ENCODE peak calls at places on chromosome 17, in seven cellular contexts. W is lower lobe of right lung, L is GM06990, D is lung, I is brain microvascular endothelial cell, B is mucosa of descending colon, H is retinal pigment epithelial cell. O is an unnamed sample.

GRCh38 chr17:62085511-62086408 is 20.7 kb upstream of the MED13 start:
- DNase-seq in D (peak), H (no peak), W (no peak), B (no peak), I (no peak), L (peak), O (no peak)

GRCh38 chr17:27199948-27200347 is 94.0 kb upstream of the WSB1 start:
- DNase-seq in L (no peak), D (no peak), W (no peak), I (no peak), H (no peak), B (no peak), O (no peak)

GRCh38 chr17:81681672-81682071 is 1.9 kb downstream of the ARL16 start:
- DNase-seq in B (no peak), H (no peak), L (no peak), D (no peak), W (no peak), I (no peak), O (no peak)

GRCh38 chr17:50051082-50051576 is 4.8 kb upstream of the ITGA3 start:
- DNase-seq in D (peak), H (no peak), I (peak), L (peak), B (no peak), W (no peak), O (no peak)

GRCh38 chr17:75487351-75488070 is 27.8 kb downstream of the CASKIN2 start:
- DNase-seq in I (peak), B (peak), H (no peak), L (peak), W (peak), D (no peak), O (no peak)

GRCh38 chr17:62732125-62732524 is 76.0 kb downstream of the MARCHF10 start:
- DNase-seq in B (no peak), I (no peak), L (no peak), H (no peak), D (no peak), W (no peak), O (no peak)

GRCh38 chr17:49290690-49291326 is 60.2 kb upstream of the PHOSPHO1 start:
- DNase-seq in B (peak), W (no peak), L (no peak), H (no peak), D (no peak), I (peak), O (no peak)

GRCh38 chr17:68176770-68177169 is 71.1 kb upstream of the AMZ2 start:
- DNase-seq in W (no peak), I (no peak), D (no peak), H (no peak), L (no peak), B (no peak), O (no peak)

GRCh38 chr17:79664925-79665738 is 54.3 kb upstream of the RBFOX3 start:
- DNase-seq in H (peak), B (peak), L (no peak), W (peak), D (peak), I (no peak), O (no peak)

GRCh38 chr17:35089846-35090193 is 26.3 kb upstream of the RFFL start:
- DNase-seq in B (peak), I (no peak), H (no peak), W (peak), D (no peak), L (no peak), O (no peak)

GRCh38 chr17:50047488-50048126 is 8.3 kb upstream of the ITGA3 start:
- DNase-seq in B (no peak), W (no peak), I (peak), D (no peak), L (no peak), H (no peak), O (no peak)

GRCh38 chr17:44424828-44425463 is 35.5 kb upstream of the ITGA2B start:
- DNase-seq in W (no peak), I (no peak), L (no peak), D (no peak), H (no peak), B (no peak), O (no peak)

GRCh38 chr17:29061036-29061435 is 18.1 kb downstream of the PIPOX start:
- DNase-seq in W (no peak), B (no peak), L (no peak), H (no peak), I (no peak), D (no peak), O (no peak)

GRCh38 chr17:83173180-83173996 is 94.0 kb downstream of the METRNL start:
- DNase-seq in H (no peak), B (no peak), I (no peak), W (no peak), D (no peak), L (no peak), O (no peak)

GRCh38 chr17:43326490-43327275 is 72.1 kb upstream of the ARL4D start:
- DNase-seq in H (no peak), L (no peak), W (no peak), D (no peak), B (no peak), I (no peak), O (no peak)

GRCh38 chr17:2484876-2485275 is 26.8 kb downstream of the METTL16 start:
- DNase-seq in W (no peak), L (no peak), D (no peak), I (no peak), H (peak), B (no peak), O (no peak)

GRCh38 chr17:17500999-17501605 is 4.9 kb upstream of the RASD1 start:
- DNase-seq in D (no peak), B (no peak), I (no peak), H (no peak), W (no peak), L (no peak), O (no peak)

GRCh38 chr17:6479626-6480324 is 35.5 kb downstream of the PIMREG start:
- DNase-seq in W (no peak), D (no peak), B (no peak), H (no peak), I (no peak), L (no peak), O (no peak)

GRCh38 chr17:78794399-78794798 is 12.3 kb upstream of the CYTH1 start:
- DNase-seq in B (no peak), D (no peak), H (no peak), L (no peak), W (peak), I (no peak), O (no peak)

GRCh38 chr17:50238594-50239287 is 35.5 kb upstream of the TMEM92 start:
- DNase-seq in D (no peak), I (peak), L (no peak), B (no peak), W (no peak), H (no peak), O (no peak)

GRCh38 chr17:75891022-75891604 is 5.6 kb downstream of the TRIM65 start:
- DNase-seq in I (no peak), W (no peak), B (no peak), D (no peak), H (no peak), L (no peak), O (no peak)

GRCh38 chr17:76597156-76598003 is 11.7 kb upstream of the ST6GALNAC2 start:
- DNase-seq in H (no peak), D (peak), W (peak), L (no peak), I (no peak), B (no peak), O (no peak)

GRCh38 chr17:39834017-39834416 is 30.1 kb downstream of the IKZF3 start:
- DNase-seq in W (no peak), B (no peak), I (no peak), H (no peak), L (no peak), D (no peak), O (no peak)

GRCh38 chr17:39836117-39836516 is 28.0 kb downstream of the IKZF3 start:
- DNase-seq in I (no peak), W (no peak), L (no peak), H (no peak), B (no peak), D (no peak), O (no peak)

GRCh38 chr17:39838784-39839183 is 25.3 kb downstream of the IKZF3 start:
- DNase-seq in H (no peak), D (no peak), I (no peak), L (no peak), B (no peak), W (no peak), O (no peak)

GRCh38 chr17:39838057-39838456 is 26.1 kb downstream of the IKZF3 start:
- DNase-seq in H (no peak), W (no peak), I (no peak), L (no peak), B (no peak), D (no peak), O (no peak)

DNA sequence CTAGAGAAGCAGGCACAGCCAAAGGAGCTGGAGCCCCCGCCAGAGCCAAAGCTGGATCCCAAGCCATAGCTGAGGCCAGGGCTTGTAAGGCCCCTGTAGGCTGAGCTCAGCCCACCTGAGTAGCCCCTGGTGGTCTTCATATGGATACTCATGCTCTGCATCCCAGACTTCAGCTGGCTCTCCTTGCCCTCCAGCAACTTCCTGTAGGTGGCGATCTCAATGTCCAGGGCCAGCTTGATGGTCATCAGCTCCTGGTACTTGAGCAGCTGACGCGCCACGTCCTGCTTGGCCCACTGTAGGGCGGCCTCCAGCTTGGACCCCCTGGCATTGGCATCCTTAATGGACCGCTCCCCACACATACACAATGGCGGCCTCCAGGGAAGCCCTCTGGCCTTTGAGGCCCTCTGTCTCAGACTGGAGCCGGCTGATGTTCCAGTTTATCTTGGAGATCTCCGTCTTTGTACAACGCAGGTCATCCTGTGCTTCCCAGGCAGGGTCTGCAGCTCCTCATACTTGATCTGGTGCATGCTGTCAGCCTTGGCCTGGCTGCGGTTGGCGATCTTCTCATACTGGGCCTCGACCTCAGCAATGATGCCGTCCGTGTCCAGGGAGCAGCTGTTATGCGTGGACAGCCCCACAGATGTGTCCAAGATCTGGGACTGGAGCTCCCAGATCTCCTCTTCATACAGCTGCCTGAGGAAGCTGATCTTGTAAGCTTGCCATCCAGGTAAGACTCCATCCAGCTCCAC is 28.9 kb downstream of the IKZF3 start:
- DNase-seq in B (no peak), D (no peak), I (no peak), W (no peak), H (no peak), L (no peak), O (no peak)
- TF ChIP-seq CTCF in B (no peak), D (no peak), I (peak), W (no peak), H (no peak), L (peak), O (no peak)

GRCh38 chr17:46851029-46851741 is at the start of gene WNT9B:
- DNase-seq in B (peak), H (no peak), I (no peak), L (no peak), W (no peak), D (no peak), O (no peak)
- H3K4me3 ChIP-seq in B (no peak), H (peak), I (peak), L (no peak), W (peak), D (peak), O (peak)

GRCh38 chr17:36136031-36136430 is 32.4 kb downstream of the CCL4 start:
- DNase-seq in I (no peak), W (no peak), H (no peak), D (no peak), L (no peak), B (peak), O (no peak)
- TF ChIP-seq CTCF in I (no peak), W (no peak), H (no peak), D (no peak), L (no peak), B (no peak), O (no peak)

DNA sequence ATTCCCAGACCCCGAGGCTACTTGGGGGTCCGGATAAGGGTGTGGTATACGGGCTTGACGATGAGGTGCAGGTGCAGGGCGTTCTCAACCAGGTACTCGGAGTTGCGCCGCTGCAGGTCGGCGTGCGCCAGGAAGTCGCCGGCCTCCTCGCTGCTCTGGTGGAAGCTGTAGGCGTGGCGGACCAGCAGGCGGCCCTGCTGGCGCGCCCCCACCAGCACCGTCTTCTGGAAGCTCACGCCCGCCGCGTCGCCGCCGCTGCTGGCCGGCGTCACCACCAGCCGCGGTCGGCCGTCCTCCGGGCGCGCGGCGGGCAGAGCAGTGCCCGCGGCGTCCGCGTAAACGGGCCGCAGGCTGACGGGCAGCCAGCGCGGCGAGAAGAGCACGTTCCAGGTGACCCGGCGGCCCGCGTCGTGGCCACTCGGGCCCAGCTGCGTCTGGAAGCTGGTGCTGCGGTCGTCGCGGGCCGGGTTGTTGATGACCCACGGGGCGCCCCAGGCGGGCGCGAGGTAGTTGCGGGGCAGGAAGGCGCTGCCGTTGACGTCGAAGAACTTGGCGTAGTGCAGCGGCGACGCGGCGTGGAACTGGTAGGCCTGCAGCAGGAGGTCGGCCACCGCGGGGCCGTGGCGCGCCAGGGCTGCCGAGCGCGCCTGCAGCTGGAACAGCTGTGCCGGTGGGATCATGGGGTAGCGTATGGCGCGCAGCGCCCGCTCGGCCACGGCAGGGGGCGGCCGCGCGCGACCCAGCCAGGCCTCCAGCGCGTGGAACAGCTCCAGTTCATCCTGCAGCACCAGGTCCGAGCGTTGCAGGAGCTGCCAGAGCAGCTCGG is 4.8 kb downstream of the BTBD17 start:
- DNase-seq in B (no peak), W (no peak), D (no peak), H (no peak), L (no peak), I (no peak), O (no peak)
- H3K4me3 ChIP-seq in B (no peak), W (peak), D (no peak), H (no peak), L (no peak), I (no peak), O (no peak)

O was measured in BJ.